ENCODE peak calls at places on chromosomes 3 and 15, in eight cellular contexts. R is A549, U is HCT116, H is SK-N-SH, J is WTC11, X is H1, L is GM12878, I is K562. M is an unnamed sample.

GRCh38 chr3:195150194-195151118 is 120.5 kb downstream of the XXYLT1 start:
- DNase-seq in R (no peak), U (no peak), H (peak), J (no peak), X (peak), L (no peak), I (peak), M (peak)

GRCh38 chr15:24269166-24269571 is 406.4 kb upstream of the NPAP1 start:
- DNase-seq in R (no peak), U (no peak), H (no peak), J (no peak), X (no peak), L (no peak), I (no peak), M (no peak)

GRCh38 chr3:62421275-62421674 is 47.9 kb upstream of the FEZF2 start:
- DNase-seq in R (no peak), U (no peak), H (no peak), J (no peak), X (no peak), L (no peak), I (no peak), M (no peak)

GRCh38 chr15:71013446-71013845 is 101.8 kb upstream of the THSD4 start:
- DNase-seq in R (no peak), U (no peak), H (no peak), J (no peak), X (no peak), L (no peak), I (no peak), M (no peak)

GRCh38 chr15:96324192-96324895 is 6.2 kb upstream of the NR2F2 start:
- DNase-seq in R (no peak), U (no peak), H (no peak), J (no peak), X (no peak), L (no peak), I (no peak), M (peak)

GRCh38 chr3:62057339-62058047 is 315.9 kb downstream of the FEZF2 start:
- DNase-seq in R (no peak), U (no peak), H (no peak), J (no peak), X (no peak), L (no peak), I (no peak), M (no peak)

GRCh38 chr15:77529394-77530159 is 103.1 kb downstream of the LINGO1 start:
- DNase-seq in R (no peak), U (no peak), H (no peak), J (peak), X (no peak), L (no peak), I (no peak), M (no peak)

GRCh38 chr15:73906346-73907017 is 19.8 kb upstream of the LOXL1 start:
- DNase-seq in R (no peak), U (no peak), H (no peak), J (no peak), X (no peak), L (no peak), I (no peak), M (no peak)

GRCh38 chr3:13063225-13063624 is 10.0 kb downstream of the IQSEC1 start:
- DNase-seq in R (no peak), U (no peak), H (no peak), J (no peak), X (no peak), L (no peak), I (no peak), M (no peak)

GRCh38 chr3:48402281-48402732 is 27.6 kb downstream of the PLXNB1 start:
- DNase-seq in R (no peak), U (peak), H (peak), J (no peak), X (no peak), L (no peak), I (peak), M (peak)

GRCh38 chr3:157094751-157095480 is 65.0 kb downstream of the CCNL1 start:
- DNase-seq in R (no peak), U (no peak), H (no peak), J (no peak), X (no peak), L (no peak), I (no peak), M (no peak)

GRCh38 chr3:183548262-183548769 is 7.2 kb downstream of the KLHL6 start:
- DNase-seq in R (peak), U (no peak), H (peak), J (peak), X (peak), L (no peak), I (no peak), M (peak)

GRCh38 chr15:73932381-73933191 is 6.3 kb downstream of the LOXL1 start:
- DNase-seq in R (no peak), U (no peak), H (no peak), J (no peak), X (no peak), L (no peak), I (peak), M (peak)

GRCh38 chr3:98812851-98813374 is 49.8 kb downstream of the ST3GAL6 start:
- DNase-seq in R (peak), U (no peak), H (peak), J (no peak), X (no peak), L (no peak), I (no peak), M (peak)

GRCh38 chr15:71332605-71333004 is 217.3 kb downstream of the THSD4 start:
- DNase-seq in R (no peak), U (no peak), H (no peak), J (no peak), X (no peak), L (no peak), I (no peak), M (no peak)

GRCh38 chr3:64494530-64494929 is 193.3 kb downstream of the ADAMTS9 start:
- DNase-seq in R (no peak), U (no peak), H (no peak), J (no peak), X (no peak), L (no peak), I (no peak), M (no peak)

GRCh38 chr3:173403376-173403775 is 5.8 kb downstream of the NLGN1 start:
- DNase-seq in R (no peak), U (no peak), H (no peak), J (no peak), X (no peak), L (no peak), I (no peak), M (no peak)

GRCh38 chr3:134371542-134372324 is 2.5 kb downstream of the AMOTL2 start:
- DNase-seq in R (no peak), U (no peak), H (no peak), J (no peak), X (no peak), L (no peak), I (no peak), M (peak)

GRCh38 chr3:134373942-134374790 is at the start of gene AMOTL2:
- DNase-seq in R (peak), U (peak), H (peak), J (peak), X (peak), L (no peak), I (peak), M (peak)

GRCh38 chr3:134372405-134373277 is 1.6 kb downstream of the AMOTL2 start:
- DNase-seq in R (no peak), U (no peak), H (no peak), J (no peak), X (no peak), L (no peak), I (no peak), M (no peak)

GRCh38 chr3:134374791-134375541 is 719 bp upstream of the AMOTL2 start:
- DNase-seq in R (peak), U (no peak), H (no peak), J (peak), X (peak), L (no peak), I (no peak), M (peak)

GRCh38 chr3:134373278-134373941 is 837 bp downstream of the AMOTL2 start:
- DNase-seq in R (peak), U (no peak), H (peak), J (peak), X (peak), L (no peak), I (no peak), M (peak)
- TF ChIP-seq MAX in R (no peak), U (no peak), H (no peak), J (no peak), X (no peak), L (no peak), I (no peak), M (no peak)

DNA sequence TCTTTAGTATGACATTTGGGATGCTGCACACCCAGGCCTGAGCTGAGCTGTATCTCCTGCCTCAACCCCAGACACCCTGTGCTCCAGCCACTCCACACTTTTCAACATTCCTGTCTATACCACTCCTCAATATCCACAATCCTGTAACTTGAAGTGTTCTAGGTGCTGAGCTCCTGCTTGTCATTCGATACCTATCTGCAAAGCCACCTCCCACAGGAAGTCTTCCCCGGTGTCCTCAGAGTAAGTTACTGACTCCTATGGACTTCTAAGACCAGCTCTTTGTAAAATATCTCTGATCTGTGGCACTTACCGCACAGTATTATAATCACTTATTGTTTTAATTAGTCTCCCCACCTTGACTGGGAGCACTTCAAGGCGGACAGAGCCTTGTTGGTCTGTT is 1.2 kb upstream of the CAV3 start:
- DNase-seq in R (no peak), U (no peak), H (no peak), J (no peak), X (no peak), L (no peak), I (no peak), M (no peak)
- TF ChIP-seq MAX in R (no peak), U (no peak), H (no peak), J (no peak), X (no peak), L (no peak), I (no peak), M (no peak)

GRCh38 chr3:44066806-44067205 is 174.9 kb upstream of the TOPAZ1 start:
- DNase-seq in R (no peak), U (no peak), H (no peak), J (no peak), X (no peak), L (no peak), I (no peak), M (no peak)
- TF ChIP-seq MAX in R (no peak), U (no peak), H (no peak), J (no peak), X (no peak), L (no peak), I (no peak), M (no peak)

DNA sequence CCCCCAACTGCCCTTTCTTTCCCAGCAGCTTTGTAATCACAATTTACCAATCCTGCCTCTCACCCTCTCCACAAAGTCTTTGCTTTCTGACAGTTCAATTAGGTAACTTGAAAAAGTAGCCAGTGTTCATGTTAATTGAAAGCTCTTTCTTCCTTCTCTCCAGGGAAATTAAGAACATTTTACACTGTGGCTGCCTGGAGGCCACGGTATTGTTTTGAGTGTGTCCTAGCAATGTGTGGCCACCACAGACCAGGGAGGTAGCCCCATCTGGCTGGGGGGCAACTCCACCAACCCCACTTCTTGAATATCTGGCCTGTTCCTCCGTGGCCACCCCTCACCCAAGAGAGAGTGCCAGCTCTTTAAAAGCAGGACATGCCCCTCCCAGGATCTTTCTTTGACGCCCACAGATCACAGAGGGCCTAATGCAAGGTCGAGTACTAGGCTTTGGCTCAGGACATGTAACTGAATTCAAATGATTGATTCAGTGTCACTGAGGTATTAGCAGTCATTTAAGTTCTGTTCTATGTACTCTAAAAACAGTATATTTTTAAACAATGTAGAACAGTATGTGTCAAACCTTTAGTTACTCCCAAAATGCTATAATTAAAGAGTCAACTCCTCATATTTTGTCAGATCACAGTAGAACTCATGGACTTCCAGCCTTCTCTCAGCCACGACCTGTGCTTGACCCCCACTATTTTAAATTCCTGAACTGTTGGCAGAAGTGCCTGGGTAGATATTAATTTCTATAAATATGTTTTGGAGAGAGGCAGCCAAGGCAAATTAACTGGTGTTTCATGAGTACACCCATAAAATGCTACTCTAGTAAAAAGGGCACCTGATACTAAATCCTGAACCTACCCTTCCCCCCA is 164.5 kb downstream of the TNIK start:
- DNase-seq in R (no peak), U (no peak), H (no peak), J (no peak), X (no peak), L (no peak), I (no peak), M (peak)
- TF ChIP-seq MAX in R (no peak), U (no peak), H (no peak), J (no peak), X (no peak), L (no peak), I (no peak), M (no peak)